ENCODE peak calls at places on chromosomes 2 and 18, in four cellular contexts. E is ecto neural progenitor cell, Z is ovary, V is ELR. R is an unnamed sample.

GRCh38 chr2:120508581-120509041 is 162.7 kb downstream of the INHBB start:
- DNase-seq in E (no peak), Z (no peak), V (peak), R (no peak)

GRCh38 chr2:42808301-42808700 is 15.9 kb upstream of the HAAO start:
- DNase-seq in E (no peak), Z (no peak), V (no peak), R (no peak)

GRCh38 chr2:241506793-241507429 is 1.5 kb downstream of the STK25 start:
- DNase-seq in E (no peak), Z (no peak), V (peak), R (no peak)

GRCh38 chr18:45339819-45340550 is 275.3 kb upstream of the SLC14A2 start:
- DNase-seq in E (no peak), Z (no peak), V (no peak), R (no peak)

GRCh38 chr18:46096651-46097300 is 1.3 kb downstream of the ATP5F1A start:
- DNase-seq in E (no peak), Z (no peak), V (peak), R (no peak)

GRCh38 chr2:199228887-199229819 is 228.6 kb downstream of the SATB2 start:
- DNase-seq in E (no peak), Z (no peak), V (peak), R (peak)

GRCh38 chr18:33404244-33404873 is 36.2 kb downstream of the CCDC178 start:
- DNase-seq in E (no peak), Z (no peak), V (no peak), R (no peak)

GRCh38 chr2:238771193-238771592 is 76.7 kb upstream of the TWIST2 start:
- DNase-seq in E (peak), Z (no peak), V (peak), R (no peak)

GRCh38 chr18:72235422-72235821 is 308.7 kb downstream of the CBLN2 start:
- DNase-seq in E (peak), Z (no peak), V (no peak), R (no peak)